ENCODE peak calls at places on chromosomes 7 and 10, in four cellular contexts. One of them, this sample, is unnamed.

GRCh38 chr7:141053626-141054025 is 20.2 kb upstream of the TMEM178B start:
- DNase-seq in GM12891: no peak
- DNase-seq in iris pigment epithelial cell: no peak
- DNase-seq in HuH-7: no peak
- DNase-seq in this sample: no peak

GRCh38 chr10:88178758-88179157 is 315.3 kb downstream of the PTEN start:
- DNase-seq in GM12891: no peak
- DNase-seq in HuH-7: no peak
- DNase-seq in iris pigment epithelial cell: no peak
- DNase-seq in this sample: no peak

GRCh38 chr10:100811752-100812750 is 66.7 kb downstream of the PAX2 start:
- DNase-seq in HuH-7: no peak
- DNase-seq in iris pigment epithelial cell: no peak
- DNase-seq in GM12891: no peak
- DNase-seq in this sample: no peak

GRCh38 chr10:75696536-75696935 is 265.1 kb downstream of the LRMDA start:
- DNase-seq in GM12891: no peak
- DNase-seq in iris pigment epithelial cell: no peak
- DNase-seq in HuH-7: no peak
- DNase-seq in this sample: no peak

GRCh38 chr10:14405076-14406065 is 74.6 kb upstream of the FRMD4A start:
- DNase-seq in iris pigment epithelial cell: peak
- DNase-seq in GM12891: no peak
- DNase-seq in HuH-7: no peak
- DNase-seq in this sample: peak

GRCh38 chr10:114631678-114632417 is 26.2 kb downstream of the ABLIM1 start:
- DNase-seq in iris pigment epithelial cell: no peak
- DNase-seq in GM12891: peak
- DNase-seq in HuH-7: peak
- DNase-seq in this sample: no peak

GRCh38 chr7:139682136-139683013 is 95.4 kb downstream of the HIPK2 start:
- DNase-seq in GM12891: no peak
- DNase-seq in iris pigment epithelial cell: peak
- DNase-seq in HuH-7: no peak
- DNase-seq in this sample: peak

GRCh38 chr7:93515144-93515543 is 59.4 kb downstream of the CALCR start:
- DNase-seq in GM12891: no peak
- DNase-seq in iris pigment epithelial cell: peak
- DNase-seq in HuH-7: no peak
- DNase-seq in this sample: no peak

GRCh38 chr10:73894245-73894971 is 16.5 kb upstream of the PLAU start:
- DNase-seq in iris pigment epithelial cell: peak
- DNase-seq in HuH-7: no peak
- DNase-seq in GM12891: no peak
- DNase-seq in this sample: peak

GRCh38 chr10:73867871-73868631 is 6.3 kb downstream of the CAMK2G start:
- DNase-seq in HuH-7: no peak
- DNase-seq in GM12891: no peak
- DNase-seq in iris pigment epithelial cell: no peak
- DNase-seq in this sample: no peak

GRCh38 chr10:126094537-126094936 is 198.2 kb downstream of the FANK1 start:
- DNase-seq in HuH-7: no peak
- DNase-seq in GM12891: no peak
- DNase-seq in iris pigment epithelial cell: peak
- DNase-seq in this sample: no peak

GRCh38 chr7:27243340-27244163 is 950 bp downstream of the EVX1 start:
- DNase-seq in HuH-7: no peak
- DNase-seq in iris pigment epithelial cell: no peak
- DNase-seq in GM12891: no peak
- DNase-seq in this sample: no peak

GRCh38 chr7:123601530-123601929 is at the start of gene ASB15:
- DNase-seq in iris pigment epithelial cell: peak
- DNase-seq in HuH-7: no peak
- DNase-seq in GM12891: no peak
- DNase-seq in this sample: no peak

GRCh38 chr10:129765664-129766550 is 198.2 kb downstream of the EBF3 start:
- DNase-seq in iris pigment epithelial cell: no peak
- DNase-seq in HuH-7: no peak
- DNase-seq in GM12891: no peak
- DNase-seq in this sample: no peak

GRCh38 chr10:89414879-89415821 is 782 bp downstream of the IFIT5 start:
- DNase-seq in HuH-7: peak
- DNase-seq in iris pigment epithelial cell: peak
- DNase-seq in GM12891: peak
- DNase-seq in this sample: peak

GRCh38 chr10:28545967-28546644 is 13.2 kb downstream of the WAC start:
- DNase-seq in HuH-7: no peak
- DNase-seq in GM12891: no peak
- DNase-seq in iris pigment epithelial cell: no peak
- DNase-seq in this sample: no peak

GRCh38 chr10:99537381-99538286 is 4.9 kb downstream of the NKX2-3 start:
- DNase-seq in HuH-7: peak
- DNase-seq in iris pigment epithelial cell: no peak
- DNase-seq in GM12891: no peak
- DNase-seq in this sample: no peak

GRCh38 chr7:20786779-20787651 is at the start of gene SP8:
- DNase-seq in iris pigment epithelial cell: no peak
- DNase-seq in GM12891: no peak
- DNase-seq in HuH-7: peak
- DNase-seq in this sample: no peak

GRCh38 chr10:124211921-124212320 is 118.5 kb upstream of the CHST15 start:
- DNase-seq in GM12891: no peak
- DNase-seq in iris pigment epithelial cell: peak
- DNase-seq in HuH-7: no peak
- DNase-seq in this sample: no peak

GRCh38 chr7:39314869-39315268 is 251.3 kb upstream of the YAE1 start:
- DNase-seq in iris pigment epithelial cell: no peak
- DNase-seq in GM12891: no peak
- DNase-seq in HuH-7: no peak
- DNase-seq in this sample: no peak